ENCODE peak calls at places on chromosomes 6 and 20, in six cellular contexts. Z is AG09319, E is GM12865, Q is psoas muscle, S is body of pancreas, X is B cell. J is an unnamed sample.

GRCh38 chr6:148962854-148963515 is 216.2 kb downstream of the UST start:
- DNase-seq in Z (no peak), E (no peak), Q (no peak), S (no peak), X (no peak), J (peak; percentile 25)

GRCh38 chr20:13430346-13431002 is 208.3 kb downstream of the TASP1 start:
- DNase-seq in Z (no peak), E (peak; percentile 60), Q (no peak), S (no peak), X (no peak), J (no peak)

GRCh38 chr6:140567469-140567868 is 1193.0 kb upstream of the CITED2 start:
- DNase-seq in Z (no peak), E (no peak), Q (no peak), S (no peak), X (no peak), J (no peak)

GRCh38 chr6:80132942-80133517 is 26.6 kb downstream of the BCKDHB start:
- DNase-seq in Z (no peak), E (peak; percentile 30), Q (peak; percentile 18), S (peak; percentile 49), X (no peak), J (peak; percentile 10)

GRCh38 chr6:118391086-118391485 is 157.0 kb upstream of the PLN start:
- DNase-seq in Z (no peak), E (no peak), Q (no peak), S (no peak), X (no peak), J (no peak)

GRCh38 chr20:63529861-63530787 is 7.1 kb downstream of the PTK6 start:
- DNase-seq in Z (no peak), E (no peak), Q (no peak), S (peak; percentile 11), X (no peak), J (no peak)

GRCh38 chr20:31595654-31596411 is 9.3 kb upstream of the ID1 start:
- DNase-seq in Z (peak; percentile 95), E (no peak), Q (peak; percentile 86), S (peak; percentile 45), X (no peak), J (peak; percentile 60)

GRCh38 chr6:102582569-102582968 is 1189.1 kb downstream of the GRIK2 start:
- DNase-seq in Z (no peak), E (no peak), Q (peak; percentile 7), S (no peak), X (no peak), J (no peak)

GRCh38 chr20:4830696-4831095 is 109.0 kb downstream of the PRND start:
- DNase-seq in Z (no peak), E (no peak), Q (no peak), S (no peak), X (no peak), J (no peak)

GRCh38 chr20:63106108-63106764 is 99.5 kb upstream of the BHLHE23 start:
- DNase-seq in Z (no peak), E (no peak), Q (no peak), S (peak; percentile 87), X (no peak), J (no peak)

GRCh38 chr6:166580076-166581050 is 6.1 kb downstream of the RAMACL start:
- DNase-seq in Z (no peak), E (no peak), Q (no peak), S (no peak), X (no peak), J (no peak)

GRCh38 chr6:16108996-16109658 is 19.8 kb upstream of the MYLIP start:
- DNase-seq in Z (no peak), E (no peak), Q (no peak), S (peak; percentile 44), X (no peak), J (no peak)

GRCh38 chr6:42038163-42038562 is 12.2 kb upstream of the TAF8 start:
- DNase-seq in Z (no peak), E (no peak), Q (no peak), S (no peak), X (no peak), J (no peak)

GRCh38 chr20:37349517-37350491 is 3.9 kb downstream of the SRC start:
- DNase-seq in Z (no peak), E (peak; percentile 64), Q (peak; percentile 39), S (peak; percentile 60), X (no peak), J (no peak)

GRCh38 chr6:106757722-106758467 is 128.5 kb downstream of the QRSL1 start:
- DNase-seq in Z (no peak), E (peak; percentile 9), Q (no peak), S (peak; percentile 40), X (no peak), J (no peak)

GRCh38 chr20:22918286-22918983 is 116.7 kb upstream of the SSTR4 start:
- DNase-seq in Z (no peak), E (no peak), Q (no peak), S (no peak), X (no peak), J (no peak)

GRCh38 chr6:166318649-166319600 is 10.7 kb upstream of the PRR18 start:
- DNase-seq in Z (no peak), E (no peak), Q (no peak), S (no peak), X (no peak), J (no peak)

GRCh38 chr6:41608443-41609151 is 29.7 kb upstream of the MDFI start:
- DNase-seq in Z (no peak), E (no peak), Q (no peak), S (no peak), X (peak; percentile 25), J (no peak)

GRCh38 chr6:26216886-26217713 is 129.9 kb downstream of the HFE start:
- DNase-seq in Z (no peak), E (peak; percentile 96), Q (peak; percentile 75), S (peak; percentile 70), X (peak; percentile 81), J (peak; percentile 79)
- TF ChIP-seq CTCF in Z (peak; percentile 35), E (no peak), Q (peak; percentile 34), S (peak; percentile 22), X (no peak), J (peak; percentile 19)

DNA sequence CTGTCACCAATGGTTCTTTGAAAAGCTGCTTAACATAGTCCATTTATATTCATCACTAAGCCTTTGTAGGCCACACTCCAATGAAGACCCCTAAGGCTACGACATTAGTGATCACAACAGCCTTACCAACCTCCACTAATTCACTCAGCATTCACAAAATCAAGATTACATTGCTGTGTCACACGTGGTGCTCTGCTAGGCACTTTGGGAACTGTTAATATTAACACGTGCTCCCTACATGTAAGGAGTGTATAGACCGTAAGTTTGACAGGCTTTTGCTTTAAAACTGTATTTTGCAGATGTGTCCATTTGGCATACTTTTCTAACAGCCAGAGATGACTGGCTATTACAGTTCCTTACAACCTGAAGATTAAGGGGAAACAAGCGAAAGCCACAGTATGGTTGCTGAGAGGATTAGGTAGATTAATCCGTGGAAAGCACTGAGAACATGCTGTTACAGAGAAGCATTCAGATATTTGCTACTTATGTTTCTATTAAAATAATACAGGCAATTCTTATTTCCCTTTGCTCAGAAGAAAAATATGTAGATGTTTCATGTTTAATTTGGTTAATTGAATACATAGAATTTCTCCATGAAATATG is 69.7 kb downstream of the SAMD3 start:
- DNase-seq in Z (no peak), E (no peak), Q (no peak), S (no peak), X (no peak), J (no peak)
- TF ChIP-seq CTCF in Z (no peak), E (no peak), Q (no peak), S (no peak), X (no peak), J (no peak)

DNA sequence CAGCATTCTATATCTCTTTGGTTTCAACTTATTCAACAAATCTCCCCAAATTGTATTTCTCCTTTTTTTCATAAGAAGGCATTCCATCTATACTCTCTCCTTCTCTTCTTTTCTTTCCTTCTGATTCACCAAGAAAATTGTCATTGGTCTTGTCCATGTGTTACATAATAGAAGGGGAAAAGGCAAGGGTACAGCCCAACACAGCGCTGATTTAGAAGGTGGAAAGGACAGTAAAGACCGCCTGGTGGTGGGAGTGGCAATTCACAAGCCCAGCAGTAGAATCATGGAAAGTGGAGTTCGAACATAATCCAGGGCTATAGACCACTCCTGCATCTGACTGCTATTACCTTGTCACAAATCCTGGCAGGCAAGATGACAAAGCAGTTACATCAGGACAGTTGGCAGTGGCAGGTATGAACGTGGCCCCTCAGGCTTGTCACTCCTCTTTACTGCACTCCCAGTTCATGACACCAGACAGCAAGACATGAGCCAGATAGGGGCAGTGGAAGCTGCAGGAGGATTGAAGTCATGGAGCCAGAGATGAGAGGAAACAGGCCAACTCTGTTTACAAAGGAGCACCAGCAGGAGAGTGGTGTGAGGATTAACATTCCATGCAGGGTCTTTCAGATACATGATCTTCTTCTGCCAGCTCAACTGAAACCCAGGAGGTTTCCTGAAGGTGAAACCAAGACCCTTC is 2.1 kb upstream of the TNFAIP3 start:
- DNase-seq in Z (no peak), E (no peak), Q (no peak), S (no peak), X (no peak), J (no peak)
- TF ChIP-seq CTCF in Z (no peak), E (no peak), Q (no peak), S (no peak), X (no peak), J (no peak)

GRCh38 chr6:31574106-31575061 is 981 bp upstream of the TNF start:
- DNase-seq in Z (no peak), E (peak; percentile 70), Q (no peak), S (no peak), X (no peak), J (no peak)
- TF ChIP-seq CTCF in Z (no peak), E (no peak), Q (no peak), S (no peak), X (no peak), J (no peak)

GRCh38 chr6:29376003-29376402 is 912 bp upstream of the OR12D3 start:
- DNase-seq in Z (no peak), E (peak; percentile 12), Q (no peak), S (no peak), X (no peak), J (no peak)
- TF ChIP-seq CTCF in Z (no peak), E (peak; percentile 13), Q (no peak), S (peak; percentile 29), X (no peak), J (no peak)

DNA sequence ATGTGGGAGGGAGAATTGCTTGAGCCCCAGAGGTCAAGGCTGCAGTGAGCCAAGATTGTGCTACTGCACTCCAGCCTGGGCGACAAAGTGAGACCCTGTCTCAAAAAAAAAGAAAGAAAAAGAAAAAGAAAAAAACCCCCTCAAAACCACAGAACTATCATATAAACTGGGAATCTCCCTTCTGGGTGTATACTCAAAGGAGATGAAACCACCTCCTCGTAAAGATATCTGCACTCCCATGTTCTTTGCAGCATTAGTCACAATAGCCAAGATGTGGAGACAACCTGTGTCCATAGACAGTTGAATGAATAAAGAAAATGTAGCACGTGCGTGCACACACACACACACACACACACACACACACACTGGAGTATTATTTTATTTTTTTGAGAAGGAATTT is 8.5 kb upstream of the AFG1L start:
- DNase-seq in Z (no peak), E (no peak), Q (no peak), S (no peak), X (no peak), J (no peak)
- TF ChIP-seq CTCF in Z (no peak), E (no peak), Q (no peak), S (no peak), X (no peak), J (no peak)